ENCODE peak calls at places on chromosomes 13 and 19, in six cellular contexts. N is right lobe of liver, L is heart left ventricle, S is HCT116, Z is uterus, E is NB4. W is an unnamed sample.

GRCh38 chr19:11496391-11497163 is 9.1 kb downstream of the ZNF653 start:
- DNase-seq in N (no peak), S (peak; percentile 81), Z (peak; percentile 64), L (peak; percentile 86), E (peak; percentile 79), W (peak; percentile 90)

GRCh38 chr19:8529369-8530006 is 15.5 kb upstream of the ZNF414 start:
- DNase-seq in S (no peak), E (peak; percentile 20), L (no peak), Z (no peak), N (no peak), W (no peak)

GRCh38 chr19:18775586-18776287 is 15.4 kb downstream of the COMP start:
- DNase-seq in N (no peak), S (no peak), E (no peak), L (peak; percentile 47), Z (no peak), W (peak; percentile 89)

GRCh38 chr19:14167594-14168138 is 31.3 kb upstream of the ASF1B start:
- DNase-seq in L (no peak), N (no peak), E (peak; percentile 77), S (no peak), Z (no peak), W (no peak)

GRCh38 chr19:40274585-40275544 is 10.3 kb downstream of the AKT2 start:
- DNase-seq in Z (no peak), E (no peak), N (no peak), S (no peak), L (peak; percentile 51), W (no peak)

GRCh38 chr13:26280295-26280694 is 26.4 kb downstream of the CDK8 start:
- DNase-seq in Z (no peak), L (no peak), E (no peak), N (no peak), S (no peak), W (no peak)

GRCh38 chr13:96229356-96229755 is 139.4 kb downstream of the HS6ST3 start:
- DNase-seq in Z (no peak), N (no peak), E (peak; percentile 56), L (no peak), S (peak; percentile 48), W (peak; percentile 3)

GRCh38 chr13:20808874-20809273 is 35.1 kb upstream of the EEF1AKMT1 start:
- DNase-seq in L (no peak), E (no peak), Z (no peak), N (no peak), S (no peak), W (no peak)

GRCh38 chr19:39327990-39328705 is 7.5 kb upstream of the LRFN1 start:
- DNase-seq in N (peak; percentile 84), Z (peak; percentile 86), S (no peak), E (peak; percentile 62), L (peak; percentile 91), W (peak; percentile 90)

GRCh38 chr13:25132021-25132420 is 36.1 kb downstream of the PABPC3 start:
- DNase-seq in S (no peak), E (no peak), Z (no peak), L (no peak), N (no peak), W (no peak)

GRCh38 chr19:662207-662961 is 630 bp downstream of the RNF126 start:
- DNase-seq in L (peak; percentile 72), Z (no peak), E (peak; percentile 63), S (no peak), N (peak; percentile 71), W (no peak)

GRCh38 chr13:50170447-50171037 is 155.3 kb downstream of the KCNRG start:
- DNase-seq in L (no peak), Z (no peak), E (peak; percentile 15), S (no peak), N (no peak), W (no peak)

GRCh38 chr13:82566864-82567263 is 1315.4 kb downstream of the SLITRK1 start:
- DNase-seq in S (no peak), Z (no peak), E (no peak), N (no peak), L (no peak), W (no peak)

GRCh38 chr13:97429681-97430081 is 4.3 kb upstream of the RAP2A start:
- DNase-seq in S (no peak), Z (no peak), N (no peak), E (peak; percentile 84), L (no peak), W (no peak)

GRCh38 chr13:80753951-80754350 is 413.0 kb upstream of the SPRY2 start:
- DNase-seq in E (no peak), L (no peak), N (no peak), Z (no peak), S (no peak), W (no peak)

GRCh38 chr19:55005684-55006488 is 32.2 kb downstream of the GP6 start:
- DNase-seq in N (no peak), S (peak; percentile 98), Z (no peak), L (no peak), E (peak; percentile 59), W (peak; percentile 60)

GRCh38 chr13:45765464-45765863 is 63.3 kb downstream of the CBY2 start:
- DNase-seq in S (no peak), N (no peak), E (no peak), Z (no peak), L (no peak), W (no peak)

GRCh38 chr13:40814803-40815202 is 25.4 kb downstream of the SLC25A15 start:
- DNase-seq in Z (no peak), S (no peak), N (no peak), E (no peak), L (no peak), W (no peak)

GRCh38 chr13:32528358-32528757 is 10.2 kb downstream of the N4BP2L2 start:
- DNase-seq in E (no peak), L (no peak), Z (no peak), N (no peak), S (no peak), W (no peak)

GRCh38 chr13:75968103-75968838 is 332.1 kb downstream of the LMO7 start:
- DNase-seq in E (no peak), S (no peak), Z (no peak), L (no peak), N (no peak), W (no peak)

GRCh38 chr13:70087247-70087646 is 20.4 kb upstream of the ATXN8OS start:
- DNase-seq in L (no peak), S (no peak), E (no peak), Z (no peak), N (no peak), W (no peak)

GRCh38 chr13:77509221-77509620 is 26.3 kb upstream of the SCEL start:
- DNase-seq in S (no peak), L (no peak), E (no peak), N (no peak), Z (no peak), W (no peak)

GRCh38 chr13:45162821-45163220 is 38.0 kb downstream of the KCTD4 start:
- DNase-seq in S (peak; percentile 76), Z (no peak), L (no peak), E (no peak), N (no peak), W (peak; percentile 40)

GRCh38 chr19:46107371-46107770 is 17.1 kb downstream of the IGFL3 start:
- DNase-seq in E (no peak), N (no peak), L (no peak), Z (no peak), S (no peak), W (no peak)

GRCh38 chr19:29084266-29084665 is 128.7 kb downstream of the UQCRFS1 start:
- DNase-seq in S (no peak), N (no peak), Z (no peak), E (peak; percentile 61), L (no peak), W (peak; percentile 53)

GRCh38 chr13:54194233-54195024 is 1165.8 kb downstream of the OLFM4 start:
- DNase-seq in L (no peak), Z (no peak), N (no peak), E (no peak), S (no peak), W (no peak)

DNA sequence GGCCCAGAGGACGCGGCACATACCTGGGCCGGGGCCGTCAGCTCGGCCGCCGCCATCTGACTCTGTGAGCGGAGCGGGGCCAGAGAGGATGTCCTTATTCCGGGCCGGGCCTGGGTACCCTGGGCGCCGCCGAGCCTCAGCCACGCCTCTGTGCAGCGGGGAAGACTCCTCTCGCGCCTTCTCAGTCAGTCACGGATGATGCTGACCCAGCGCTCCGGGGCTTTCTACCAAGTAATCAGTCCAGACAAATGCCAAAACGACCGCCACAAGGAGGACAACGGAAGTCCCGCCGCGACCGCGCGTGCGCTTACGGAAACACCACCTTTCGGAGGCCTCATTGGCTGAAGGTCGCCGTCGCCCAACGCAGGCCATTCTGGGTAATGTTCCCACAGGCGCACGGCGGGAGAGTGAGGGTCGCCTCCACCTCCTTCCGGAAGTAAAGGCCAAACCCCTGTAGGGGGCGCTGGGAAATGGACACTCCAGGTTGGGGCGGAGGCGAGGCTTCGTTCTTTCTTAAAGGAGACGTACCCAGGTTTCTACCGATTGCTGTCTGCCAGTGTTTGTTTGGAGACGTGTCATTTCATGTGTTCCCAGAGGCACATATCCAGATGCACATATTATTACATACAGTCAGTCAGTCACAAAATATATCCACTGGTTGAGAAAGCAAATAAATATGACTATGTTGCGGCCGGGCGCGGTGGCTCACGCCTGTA is at the start of gene ZNF256:
- DNase-seq in S (no peak), Z (peak; percentile 92), E (no peak), N (peak; percentile 94), L (peak; percentile 97), W (peak; percentile 99)
- TF ChIP-seq POLR2A in S (no peak), Z (peak; percentile 19), E (no peak), N (no peak), L (peak; percentile 56), W (peak; percentile 46)

GRCh38 chr19:3575949-3576673 is 3.4 kb downstream of the HMG20B start:
- DNase-seq in S (no peak), E (no peak), L (no peak), Z (no peak), N (no peak), W (no peak)
- TF ChIP-seq POLR2A in S (no peak), E (no peak), L (no peak), Z (no peak), N (no peak), W (no peak)

GRCh38 chr19:10086032-10086903 is at the start of gene SHFL:
- DNase-seq in S (no peak), N (peak; percentile 89), E (peak; percentile 88), Z (peak; percentile 82), L (peak; percentile 89), W (peak; percentile 89)

GRCh38 chr19:10085641-10086031 is 481 bp upstream of the SHFL start:
- DNase-seq in L (no peak), Z (no peak), S (no peak), N (no peak), E (no peak), W (no peak)

GRCh38 chr19:10087296-10088061 is 1.4 kb downstream of the SHFL start:
- DNase-seq in L (no peak), N (no peak), S (no peak), E (peak; percentile 22), Z (no peak), W (no peak)

GRCh38 chr19:10084803-10085202 is 1.3 kb upstream of the SHFL start:
- DNase-seq in Z (no peak), S (no peak), L (no peak), E (no peak), N (no peak), W (no peak)

DNA sequence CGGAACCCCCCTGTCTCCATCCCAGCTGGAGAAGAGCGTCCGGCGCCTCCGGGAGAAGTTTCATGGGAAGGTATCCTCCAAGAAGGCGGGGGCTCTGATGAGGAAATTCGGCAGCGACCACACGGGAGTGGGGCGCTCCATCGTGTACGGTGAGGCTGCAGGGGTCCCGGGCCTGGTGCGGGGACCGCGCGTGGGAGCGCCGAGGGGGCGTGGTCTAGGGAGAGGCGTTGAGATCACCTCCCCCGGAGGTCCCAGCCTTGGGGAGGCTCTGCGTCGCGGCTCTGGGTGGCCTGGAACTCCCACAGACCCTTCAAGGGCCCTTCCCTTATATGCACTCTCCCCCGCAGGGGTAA is 763 bp downstream of the SHFL start:
- DNase-seq in E (peak; percentile 62), L (no peak), S (no peak), N (no peak), Z (peak; percentile 50), W (no peak)
- TF ChIP-seq POLR2A in E (no peak), L (no peak), S (no peak), N (no peak), Z (no peak), W (no peak)

GRCh38 chr13:110339263-110339662 is 32.2 kb downstream of the COL4A2 start:
- DNase-seq in L (no peak), N (no peak), E (no peak), S (no peak), Z (no peak), W (no peak)
- TF ChIP-seq POLR2A in L (no peak), N (no peak), E (no peak), S (no peak), Z (no peak), W (no peak)